ENCODE peak calls at places on chromosomes 16 and 17, in four cellular contexts. L, J, C and F are unnamed samples.

GRCh38 chr16:28933176-28933575 is 1.4 kb downstream of the CD19 start:
- DNase-seq in L (no peak), J (no peak), C (no peak), F (no peak)

GRCh38 chr17:50271173-50271750 is 3.0 kb upstream of the TMEM92 start:
- DNase-seq in L (no peak), J (peak; percentile 62), C (no peak), F (no peak)

GRCh38 chr16:30949655-30950515 is 1.0 kb downstream of the ORAI3 start:
- DNase-seq in L (no peak), J (peak; percentile 96), C (no peak), F (peak; percentile 98)

GRCh38 chr16:12426122-12426521 is 377.6 kb downstream of the CPPED1 start:
- DNase-seq in L (no peak), J (peak; percentile 38), C (no peak), F (no peak)

GRCh38 chr17:72749119-72749572 is 343.3 kb downstream of the SLC39A11 start:
- DNase-seq in L (no peak), J (no peak), C (no peak), F (no peak)

GRCh38 chr16:77213542-77214108 is 14.4 kb downstream of the SYCE1L start:
- DNase-seq in L (no peak), J (peak; percentile 32), C (no peak), F (peak; percentile 96)

GRCh38 chr17:50918933-50919296 is 52.8 kb upstream of the TOB1 start:
- DNase-seq in L (no peak), J (no peak), C (no peak), F (no peak)

GRCh38 chr17:7889166-7889584 is 586 bp downstream of the CHD3 start:
- DNase-seq in L (peak; percentile 3), J (peak; percentile 96), C (no peak), F (peak; percentile 78)

GRCh38 chr17:18182190-18182977 is 1.2 kb upstream of the ALKBH5 start:
- DNase-seq in L (no peak), J (no peak), C (no peak), F (no peak)

GRCh38 chr17:42315402-42316156 is 27.3 kb downstream of the STAT5A start:
- DNase-seq in L (peak; percentile 57), J (no peak), C (no peak), F (no peak)

GRCh38 chr17:64377769-64378282 is 12.8 kb downstream of the PECAM1 start:
- DNase-seq in L (no peak), J (peak; percentile 75), C (no peak), F (peak; percentile 70)

GRCh38 chr17:77066165-77066564 is 74.6 kb upstream of the SEC14L1 start:
- DNase-seq in L (no peak), J (no peak), C (no peak), F (no peak)

GRCh38 chr17:50107790-50108414 is 12.8 kb downstream of the PDK2 start:
- DNase-seq in L (no peak), J (no peak), C (no peak), F (peak; percentile 90)

GRCh38 chr16:71347146-71347545 is 11.4 kb upstream of the CALB2 start:
- DNase-seq in L (no peak), J (no peak), C (no peak), F (no peak)

GRCh38 chr16:77359065-77359502 is 75.8 kb downstream of the ADAMTS18 start:
- DNase-seq in L (no peak), J (no peak), C (no peak), F (peak; percentile 89)

GRCh38 chr16:68097895-68098294 is 12.7 kb downstream of the NFATC3 start:
- DNase-seq in L (no peak), J (no peak), C (no peak), F (no peak)

GRCh38 chr17:7177954-7178477 is 1.2 kb downstream of the ASGR1 start:
- DNase-seq in L (no peak), J (peak; percentile 17), C (no peak), F (no peak)

GRCh38 chr16:75433732-75434413 is 570 bp upstream of the CFDP1 start:
- DNase-seq in L (peak; percentile 85), J (peak; percentile 97), C (peak; percentile 66), F (peak; percentile 90)

GRCh38 chr16:84677849-84678248 is 22.0 kb upstream of the USP10 start:
- DNase-seq in L (no peak), J (no peak), C (no peak), F (no peak)

GRCh38 chr16:3952342-3953131 is 72.0 kb upstream of the CREBBP start:
- DNase-seq in L (no peak), J (peak; percentile 41), C (no peak), F (no peak)

GRCh38 chr17:58341861-58342475 is 10.0 kb downstream of the SUPT4H1 start:
- DNase-seq in L (peak; percentile 17), J (no peak), C (no peak), F (no peak)

GRCh38 chr16:88628512-88628974 is 9.8 kb upstream of the IL17C start:
- DNase-seq in L (no peak), J (peak; percentile 27), C (no peak), F (no peak)

GRCh38 chr17:81127526-81128177 is 37.7 kb upstream of the PVALEF start:
- DNase-seq in L (no peak), J (no peak), C (no peak), F (no peak)

GRCh38 chr16:57680842-57681241 is 12.7 kb downstream of the ADGRG3 start:
- DNase-seq in L (no peak), J (no peak), C (no peak), F (no peak)

GRCh38 chr17:66313995-66314659 is 11.7 kb downstream of the PRKCA start:
- DNase-seq in L (no peak), J (no peak), C (no peak), F (no peak)

GRCh38 chr17:77451894-77452852 is 311.4 kb downstream of the SEC14L1 start:
- DNase-seq in L (no peak), J (peak; percentile 86), C (no peak), F (peak; percentile 62)

GRCh38 chr17:50518265-50519023 is 10.2 kb downstream of the MYCBPAP start:
- DNase-seq in L (no peak), J (peak; percentile 32), C (no peak), F (no peak)

GRCh38 chr17:74152591-74153455 is 50.7 kb upstream of the RPL38 start:
- DNase-seq in L (no peak), J (no peak), C (no peak), F (no peak)

GRCh38 chr17:2058521-2059124 is 3.7 kb downstream of the HIC1 start:
- DNase-seq in L (peak; percentile 42), J (peak; percentile 72), C (peak; percentile 39), F (no peak)

GRCh38 chr17:61265397-61265796 is 134.2 kb upstream of the TBX2 start:
- DNase-seq in L (no peak), J (no peak), C (no peak), F (no peak)

GRCh38 chr17:50521517-50521916 is 11.0 kb upstream of the EPN3 start:
- DNase-seq in L (no peak), J (no peak), C (no peak), F (no peak)

GRCh38 chr17:19380551-19381284 is 2.4 kb downstream of the MAPK7 start:
- DNase-seq in L (no peak), J (no peak), C (no peak), F (no peak)

GRCh38 chr16:13953501-13953900 is 33.5 kb downstream of the ERCC4 start:
- DNase-seq in L (no peak), J (no peak), C (no peak), F (no peak)

GRCh38 chr16:87206646-87207451 is 110.3 kb downstream of the C16orf95 start:
- DNase-seq in L (no peak), J (peak; percentile 47), C (no peak), F (peak; percentile 93)

GRCh38 chr16:82082543-82083244 is 47.6 kb downstream of the HSD17B2 start:
- DNase-seq in L (no peak), J (peak; percentile 66), C (no peak), F (peak; percentile 80)

GRCh38 chr17:67884766-67885165 is 59.5 kb downstream of the BPTF start:
- DNase-seq in L (no peak), J (no peak), C (no peak), F (no peak)

GRCh38 chr16:9364721-9365693 is 273.6 kb downstream of the HAPSTR1 start:
- DNase-seq in L (no peak), J (no peak), C (no peak), F (no peak)

GRCh38 chr17:77383613-77384608 is 243.1 kb downstream of the SEC14L1 start:
- DNase-seq in L (no peak), J (no peak), C (no peak), F (peak; percentile 59)

GRCh38 chr16:56919099-56919800 is 12.7 kb upstream of the HERPUD1 start:
- DNase-seq in L (no peak), J (no peak), C (no peak), F (peak; percentile 58)

GRCh38 chr16:19853973-19854876 is 30.4 kb downstream of the GPRC5B start:
- DNase-seq in L (no peak), J (no peak), C (no peak), F (no peak)